ENCODE peak calls at places on chromosome 14, in ten cellular contexts. One of them, this sample, is unnamed.

GRCh38 chr14:89240414-89240813 is 176.6 kb downstream of the FOXN3 start:
- DNase-seq in tibial nerve: no peak
- DNase-seq in transverse colon: no peak
- DNase-seq in brain microvascular endothelial cell: peak; percentile 59
- DNase-seq in GM23338: no peak
- DNase-seq in Caco-2: no peak
- DNase-seq in foreskin fibroblast: peak; percentile 73
- DNase-seq in suprapubic skin: no peak
- DNase-seq in choroid plexus epithelial cell: peak; percentile 35
- DNase-seq in left lung: no peak
- DNase-seq in this sample: peak; percentile 34

GRCh38 chr14:75879031-75879430 is 102.8 kb downstream of the TGFB3 start:
- DNase-seq in GM23338: no peak
- DNase-seq in tibial nerve: no peak
- DNase-seq in brain microvascular endothelial cell: peak; percentile 41
- DNase-seq in Caco-2: no peak
- DNase-seq in foreskin fibroblast: peak; percentile 86
- DNase-seq in suprapubic skin: no peak
- DNase-seq in left lung: no peak
- DNase-seq in choroid plexus epithelial cell: peak; percentile 97
- DNase-seq in transverse colon: no peak
- DNase-seq in this sample: peak; percentile 96

GRCh38 chr14:96260341-96260821 is 4.4 kb downstream of the BDKRB1 start:
- DNase-seq in brain microvascular endothelial cell: no peak
- DNase-seq in Caco-2: no peak
- DNase-seq in GM23338: no peak
- DNase-seq in foreskin fibroblast: peak; percentile 90
- DNase-seq in suprapubic skin: no peak
- DNase-seq in choroid plexus epithelial cell: peak; percentile 79
- DNase-seq in transverse colon: no peak
- DNase-seq in tibial nerve: no peak
- DNase-seq in left lung: no peak
- DNase-seq in this sample: peak; percentile 96

GRCh38 chr14:89196561-89196960 is 220.5 kb downstream of the FOXN3 start:
- DNase-seq in choroid plexus epithelial cell: no peak
- DNase-seq in GM23338: no peak
- DNase-seq in brain microvascular endothelial cell: no peak
- DNase-seq in foreskin fibroblast: no peak
- DNase-seq in Caco-2: no peak
- DNase-seq in transverse colon: no peak
- DNase-seq in left lung: no peak
- DNase-seq in suprapubic skin: no peak
- DNase-seq in tibial nerve: no peak
- DNase-seq in this sample: no peak

GRCh38 chr14:50303744-50304471 is 8.1 kb downstream of the L2HGDH start:
- DNase-seq in foreskin fibroblast: peak; percentile 12
- DNase-seq in left lung: no peak
- DNase-seq in GM23338: no peak
- DNase-seq in choroid plexus epithelial cell: peak; percentile 49
- DNase-seq in brain microvascular endothelial cell: no peak
- DNase-seq in Caco-2: peak; percentile 86
- DNase-seq in transverse colon: no peak
- DNase-seq in tibial nerve: no peak
- DNase-seq in suprapubic skin: no peak
- DNase-seq in this sample: peak; percentile 96

GRCh38 chr14:74459981-74460380 is 33.1 kb downstream of the NPC2 start:
- DNase-seq in GM23338: no peak
- DNase-seq in tibial nerve: no peak
- DNase-seq in foreskin fibroblast: no peak
- DNase-seq in brain microvascular endothelial cell: no peak
- DNase-seq in Caco-2: no peak
- DNase-seq in transverse colon: no peak
- DNase-seq in suprapubic skin: no peak
- DNase-seq in left lung: no peak
- DNase-seq in choroid plexus epithelial cell: no peak
- DNase-seq in this sample: no peak

GRCh38 chr14:39097159-39097558 is 5.9 kb downstream of the SEC23A start:
- DNase-seq in choroid plexus epithelial cell: peak; percentile 75
- DNase-seq in left lung: no peak
- DNase-seq in Caco-2: no peak
- DNase-seq in tibial nerve: no peak
- DNase-seq in GM23338: peak; percentile 71
- DNase-seq in suprapubic skin: no peak
- DNase-seq in transverse colon: no peak
- DNase-seq in foreskin fibroblast: no peak
- DNase-seq in brain microvascular endothelial cell: peak; percentile 44
- DNase-seq in this sample: peak; percentile 10

GRCh38 chr14:59269431-59269830 is 81.0 kb downstream of the DAAM1 start:
- DNase-seq in GM23338: no peak
- DNase-seq in brain microvascular endothelial cell: no peak
- DNase-seq in left lung: no peak
- DNase-seq in Caco-2: no peak
- DNase-seq in tibial nerve: no peak
- DNase-seq in foreskin fibroblast: no peak
- DNase-seq in choroid plexus epithelial cell: no peak
- DNase-seq in transverse colon: no peak
- DNase-seq in suprapubic skin: no peak
- DNase-seq in this sample: no peak

GRCh38 chr14:29906256-29906885 is 21.3 kb downstream of the PRKD1 start:
- DNase-seq in left lung: no peak
- DNase-seq in Caco-2: no peak
- DNase-seq in transverse colon: no peak
- DNase-seq in brain microvascular endothelial cell: no peak
- DNase-seq in foreskin fibroblast: peak; percentile 64
- DNase-seq in GM23338: no peak
- DNase-seq in suprapubic skin: no peak
- DNase-seq in tibial nerve: no peak
- DNase-seq in choroid plexus epithelial cell: peak; percentile 60
- DNase-seq in this sample: peak; percentile 17

GRCh38 chr14:104726600-104727451 is 2.8 kb downstream of the ADSS1 start:
- DNase-seq in Caco-2: no peak
- DNase-seq in choroid plexus epithelial cell: no peak
- DNase-seq in transverse colon: no peak
- DNase-seq in foreskin fibroblast: no peak
- DNase-seq in brain microvascular endothelial cell: no peak
- DNase-seq in GM23338: peak; percentile 42
- DNase-seq in tibial nerve: no peak
- DNase-seq in suprapubic skin: no peak
- DNase-seq in left lung: no peak
- DNase-seq in this sample: no peak

GRCh38 chr14:104723651-104724406 is at the start of gene ADSS1:
- DNase-seq in left lung: peak; percentile 94
- DNase-seq in suprapubic skin: no peak
- DNase-seq in tibial nerve: peak; percentile 40
- DNase-seq in GM23338: peak; percentile 78
- DNase-seq in Caco-2: peak; percentile 73
- DNase-seq in brain microvascular endothelial cell: no peak
- DNase-seq in choroid plexus epithelial cell: peak; percentile 33
- DNase-seq in foreskin fibroblast: peak; percentile 66
- DNase-seq in transverse colon: peak; percentile 74
- DNase-seq in this sample: peak; percentile 44

GRCh38 chr14:104724407-104724980 is 465 bp downstream of the ADSS1 start:
- DNase-seq in GM23338: peak; percentile 40
- DNase-seq in foreskin fibroblast: no peak
- DNase-seq in tibial nerve: no peak
- DNase-seq in transverse colon: peak; percentile 38
- DNase-seq in Caco-2: no peak
- DNase-seq in suprapubic skin: no peak
- DNase-seq in choroid plexus epithelial cell: no peak
- DNase-seq in brain microvascular endothelial cell: no peak
- DNase-seq in left lung: no peak
- DNase-seq in this sample: peak; percentile 16

GRCh38 chr14:104724981-104725771 is 1.1 kb downstream of the ADSS1 start:
- DNase-seq in suprapubic skin: no peak
- DNase-seq in tibial nerve: no peak
- DNase-seq in transverse colon: peak; percentile 37
- DNase-seq in left lung: no peak
- DNase-seq in foreskin fibroblast: peak; percentile 74
- DNase-seq in brain microvascular endothelial cell: no peak
- DNase-seq in choroid plexus epithelial cell: peak; percentile 62
- DNase-seq in Caco-2: no peak
- DNase-seq in GM23338: peak; percentile 84
- DNase-seq in this sample: peak; percentile 59

DNA sequence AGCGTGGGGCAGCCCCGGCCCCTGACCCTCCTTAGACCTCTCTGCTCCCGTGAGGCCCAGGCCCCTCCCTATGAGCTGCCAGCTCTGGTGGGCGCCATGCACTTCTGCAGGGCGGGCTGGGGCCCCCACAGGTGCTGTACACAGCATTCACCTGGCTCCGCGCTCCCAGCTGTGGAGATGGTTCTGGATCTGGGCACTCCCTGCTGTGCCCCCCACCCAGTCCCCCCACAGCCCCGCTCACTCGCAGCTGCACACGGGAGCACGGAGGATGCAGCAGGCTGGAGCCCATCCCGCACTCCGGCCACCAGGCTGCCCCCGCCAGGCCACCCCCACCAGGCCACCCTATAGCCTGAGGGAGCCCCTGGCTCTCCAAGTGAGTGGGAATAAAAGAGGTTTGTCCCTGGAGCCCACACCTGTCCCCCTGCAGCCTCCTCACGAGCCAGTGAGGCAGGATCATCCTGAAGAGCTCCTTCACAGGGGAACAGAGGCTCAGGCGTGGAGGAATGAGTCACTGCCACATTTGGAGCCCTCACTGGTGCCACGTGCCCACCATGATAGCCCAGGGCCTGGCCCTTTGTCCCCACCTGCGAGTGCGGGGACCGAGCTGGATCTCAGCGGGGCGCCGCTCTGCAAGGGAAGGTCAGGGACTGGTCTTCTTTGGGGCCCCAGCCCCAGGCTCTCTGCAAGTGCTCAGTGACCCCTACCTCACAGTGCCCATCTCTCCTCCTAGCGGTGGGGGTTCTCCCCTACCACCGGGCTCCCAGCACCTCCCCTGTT is 1.9 kb downstream of the ADSS1 start:
- DNase-seq in brain microvascular endothelial cell: no peak
- DNase-seq in left lung: no peak
- DNase-seq in suprapubic skin: no peak
- DNase-seq in transverse colon: no peak
- DNase-seq in Caco-2: no peak
- DNase-seq in choroid plexus epithelial cell: no peak
- DNase-seq in GM23338: no peak
- DNase-seq in tibial nerve: no peak
- DNase-seq in foreskin fibroblast: no peak
- DNase-seq in this sample: no peak
- H3K4me3 ChIP-seq in brain microvascular endothelial cell: no peak overlapping the region
- H3K4me3 ChIP-seq in left lung: no peak overlapping the region
- H3K4me3 ChIP-seq in suprapubic skin: no peak overlapping the region
- H3K4me3 ChIP-seq in transverse colon: no peak overlapping the region
- H3K4me3 ChIP-seq in Caco-2: no peak overlapping the region
- H3K4me3 ChIP-seq in choroid plexus epithelial cell: no peak overlapping the region
- H3K4me3 ChIP-seq in GM23338: no peak overlapping the region
- H3K4me3 ChIP-seq in tibial nerve: no peak overlapping the region
- H3K4me3 ChIP-seq in foreskin fibroblast: no peak overlapping the region
- H3K4me3 ChIP-seq in this sample: no peak overlapping the region

DNA sequence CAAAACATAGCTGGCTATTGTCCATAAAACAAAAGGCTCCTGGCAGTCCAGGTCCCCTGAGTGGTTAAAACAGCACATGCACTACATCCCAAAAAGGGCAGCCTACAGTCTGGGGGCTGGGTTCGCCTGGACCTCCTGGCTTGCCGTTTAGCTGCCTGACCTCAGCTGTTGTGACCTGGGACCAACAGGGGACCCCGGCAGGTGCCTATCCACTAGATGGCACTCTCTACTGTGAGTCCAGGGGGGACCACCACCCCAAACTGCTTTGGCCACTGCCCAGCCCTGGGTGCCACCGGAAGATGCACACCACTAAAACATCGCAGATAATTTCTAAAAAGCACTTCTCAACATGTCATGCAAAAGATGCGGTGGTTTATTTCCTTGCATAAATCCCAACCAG is 2.9 kb upstream of the RTL1 start:
- DNase-seq in transverse colon: no peak
- DNase-seq in tibial nerve: no peak
- DNase-seq in choroid plexus epithelial cell: no peak
- DNase-seq in left lung: no peak
- DNase-seq in brain microvascular endothelial cell: no peak
- DNase-seq in GM23338: peak; percentile 70
- DNase-seq in suprapubic skin: no peak
- DNase-seq in foreskin fibroblast: no peak
- DNase-seq in Caco-2: no peak
- DNase-seq in this sample: no peak
- TF ChIP-seq CTCF in transverse colon: no peak
- TF ChIP-seq CTCF in tibial nerve: no peak
- TF ChIP-seq CTCF in choroid plexus epithelial cell: peak; percentile 31
- TF ChIP-seq CTCF in left lung: no peak
- TF ChIP-seq CTCF in brain microvascular endothelial cell: peak; percentile 55
- TF ChIP-seq CTCF in GM23338: peak; percentile 71
- TF ChIP-seq CTCF in suprapubic skin: no peak
- TF ChIP-seq CTCF in foreskin fibroblast: no peak
- TF ChIP-seq CTCF in Caco-2: no peak
- TF ChIP-seq CTCF in this sample: peak; percentile 14

DNA sequence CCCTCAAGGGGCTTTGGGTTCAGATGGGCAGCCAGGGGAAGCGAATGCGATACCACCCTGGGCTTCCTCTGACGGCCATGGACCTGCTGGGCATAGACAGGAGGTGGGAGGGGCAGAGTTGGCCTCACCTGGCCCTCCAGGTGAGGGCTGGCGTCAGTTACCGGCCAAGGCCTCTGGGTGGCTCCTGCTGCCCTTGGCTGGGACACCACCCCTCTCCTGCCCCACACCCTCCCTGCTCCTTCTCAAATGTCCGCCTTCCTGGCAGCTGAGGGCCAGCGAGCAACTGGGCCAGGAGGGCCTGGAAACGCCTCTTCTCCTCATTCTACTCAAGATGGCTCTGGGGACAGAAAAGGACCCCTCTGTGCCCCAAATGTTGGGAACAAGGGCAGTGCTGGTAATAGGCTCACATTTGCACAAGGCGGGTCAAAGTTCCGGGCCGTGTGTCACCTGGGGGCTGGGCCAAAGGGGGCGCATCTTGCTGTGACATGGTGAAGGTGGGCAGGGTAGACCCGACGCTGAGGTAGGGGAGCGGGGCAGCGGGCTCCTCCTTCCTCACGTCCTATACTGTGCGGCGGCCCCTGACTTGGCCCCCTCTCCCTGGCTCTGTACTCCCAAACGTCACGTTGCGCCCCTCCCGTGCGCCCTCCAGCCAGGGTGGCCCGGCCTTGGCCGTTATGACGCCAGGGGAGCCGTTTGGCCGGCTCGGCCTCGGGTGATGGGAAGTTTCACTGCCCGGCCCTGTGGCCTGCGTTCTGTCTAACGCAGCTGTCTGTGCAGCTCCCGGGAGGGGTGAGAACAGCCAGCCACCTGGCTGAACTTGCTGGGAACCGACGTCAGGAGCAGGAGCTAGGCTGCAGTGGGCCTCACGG is 18.1 kb upstream of the DLK1 start:
- DNase-seq in suprapubic skin: no peak
- DNase-seq in tibial nerve: no peak
- DNase-seq in foreskin fibroblast: peak; percentile 21
- DNase-seq in choroid plexus epithelial cell: peak; percentile 50
- DNase-seq in left lung: peak; percentile 85
- DNase-seq in Caco-2: peak; percentile 68
- DNase-seq in brain microvascular endothelial cell: no peak
- DNase-seq in GM23338: peak; percentile 92
- DNase-seq in transverse colon: peak; percentile 56
- DNase-seq in this sample: peak; percentile 94
- H3K4me3 ChIP-seq in suprapubic skin: no peak overlapping the region
- H3K4me3 ChIP-seq in tibial nerve: no peak overlapping the region
- H3K4me3 ChIP-seq in foreskin fibroblast: no peak overlapping the region
- H3K4me3 ChIP-seq in choroid plexus epithelial cell: no peak overlapping the region
- H3K4me3 ChIP-seq in left lung: no peak overlapping the region
- H3K4me3 ChIP-seq in Caco-2: no peak overlapping the region
- H3K4me3 ChIP-seq in brain microvascular endothelial cell: no peak overlapping the region
- H3K4me3 ChIP-seq in GM23338: peak overlapping the region; percentile 48
- H3K4me3 ChIP-seq in transverse colon: no peak overlapping the region
- H3K4me3 ChIP-seq in this sample: no peak overlapping the region

GRCh38 chr14:102020058-102020971 is 55.9 kb downstream of the DYNC1H1 start:
- DNase-seq in GM23338: no peak
- DNase-seq in transverse colon: no peak
- DNase-seq in left lung: no peak
- DNase-seq in choroid plexus epithelial cell: peak; percentile 77
- DNase-seq in foreskin fibroblast: peak; percentile 69
- DNase-seq in Caco-2: no peak
- DNase-seq in tibial nerve: no peak
- DNase-seq in suprapubic skin: no peak
- DNase-seq in brain microvascular endothelial cell: peak; percentile 34
- DNase-seq in this sample: peak; percentile 7
- TF ChIP-seq CTCF in GM23338: no peak
- TF ChIP-seq CTCF in transverse colon: no peak
- TF ChIP-seq CTCF in left lung: no peak
- TF ChIP-seq CTCF in choroid plexus epithelial cell: no peak
- TF ChIP-seq CTCF in foreskin fibroblast: no peak
- TF ChIP-seq CTCF in Caco-2: no peak
- TF ChIP-seq CTCF in tibial nerve: no peak
- TF ChIP-seq CTCF in suprapubic skin: no peak
- TF ChIP-seq CTCF in brain microvascular endothelial cell: no peak
- TF ChIP-seq CTCF in this sample: no peak